ENCODE peak calls at places on chromosomes 12 and 14, in five cellular contexts. H is tibial nerve, Y is tibial artery, D is gastrocnemius medialis, O is H7. B is an unnamed sample. For H3K36me3, the result is how much of the 10 kb centered on the place peaks cover.

GRCh38 chr14:22521449-22522239 is 67.4 kb downstream of the DAD1 start:
- DNase-seq in O (no peak), H (no peak), Y (no peak), D (no peak), B (no peak)

GRCh38 chr14:29721586-29721985 is 206.1 kb downstream of the PRKD1 start:
- DNase-seq in H (no peak), D (no peak), O (no peak), Y (no peak), B (no peak)

GRCh38 chr14:68231832-68232642 is 412.5 kb downstream of the RAD51B start:
- DNase-seq in H (no peak), D (no peak), Y (no peak), O (no peak), B (no peak)

GRCh38 chr12:39412210-39412609 is 30.7 kb downstream of the KIF21A start:
- DNase-seq in Y (no peak), O (no peak), H (no peak), D (no peak), B (no peak)

GRCh38 chr14:75274899-75275569 is 3.6 kb upstream of the FOS start:
- DNase-seq in D (peak), O (no peak), H (peak), Y (peak), B (peak)

GRCh38 chr12:64059685-64060084 is 162.4 kb downstream of the KICS2 start:
- DNase-seq in H (no peak), D (no peak), Y (no peak), O (no peak), B (no peak)

GRCh38 chr12:60070541-60070940 is 474.7 kb downstream of the SLC16A7 start:
- DNase-seq in D (no peak), Y (no peak), H (no peak), O (no peak), B (no peak)

GRCh38 chr12:2548095-2548494 is 246.7 kb upstream of the FKBP4 start:
- DNase-seq in O (no peak), H (no peak), Y (no peak), D (no peak), B (no peak)

GRCh38 chr14:101965796-101966718 is 1.7 kb downstream of the DYNC1H1 start:
- DNase-seq in D (no peak), Y (no peak), H (no peak), O (peak), B (no peak)

GRCh38 chr12:121748571-121749265 is 36.2 kb downstream of the TMEM120B start:
- DNase-seq in O (peak), Y (no peak), H (no peak), D (no peak), B (no peak)

DNA sequence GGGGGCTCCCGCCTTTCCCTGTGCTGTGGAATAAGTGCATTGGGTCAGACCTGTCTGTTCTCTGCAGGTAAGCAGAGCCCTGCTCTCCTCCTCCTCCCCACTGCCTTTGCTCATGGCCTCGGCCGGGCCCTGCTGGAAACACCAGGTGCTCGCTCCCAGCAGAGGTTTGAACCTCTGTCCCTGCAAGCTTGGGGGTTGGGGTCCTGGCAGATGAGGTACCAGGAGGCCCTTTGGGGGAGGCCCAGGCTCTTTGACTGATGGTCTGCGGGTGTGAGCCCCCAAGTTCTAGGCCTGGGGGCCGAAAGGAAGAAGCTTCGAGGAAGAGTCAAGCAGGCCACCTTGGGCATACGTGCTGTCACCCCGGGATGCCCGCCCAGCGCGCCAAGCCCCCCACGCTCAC is 22.1 kb upstream of the CEP170B start:
- DNase-seq in H (no peak), O (peak), D (no peak), Y (no peak), B (no peak)
- H3K4me3 ChIP-seq in H (peak), O (peak), D (peak), Y (peak), B (peak)

GRCh38 chr14:64940336-64940910 is 2.1 kb downstream of the GPX2 start:
- DNase-seq in H (no peak), D (no peak), O (no peak), Y (no peak), B (no peak)
- H3K36me3 ChIP-seq in H (under half), D (under half), O (under half), Y (under half), B (under half)

GRCh38 chr12:104463371-104463770 is 6.6 kb downstream of the CHST11 start:
- DNase-seq in D (no peak), O (no peak), Y (no peak), H (no peak), B (no peak)
- H3K4me3 ChIP-seq in D (no peak), O (no peak), Y (no peak), H (no peak), B (no peak)

DNA sequence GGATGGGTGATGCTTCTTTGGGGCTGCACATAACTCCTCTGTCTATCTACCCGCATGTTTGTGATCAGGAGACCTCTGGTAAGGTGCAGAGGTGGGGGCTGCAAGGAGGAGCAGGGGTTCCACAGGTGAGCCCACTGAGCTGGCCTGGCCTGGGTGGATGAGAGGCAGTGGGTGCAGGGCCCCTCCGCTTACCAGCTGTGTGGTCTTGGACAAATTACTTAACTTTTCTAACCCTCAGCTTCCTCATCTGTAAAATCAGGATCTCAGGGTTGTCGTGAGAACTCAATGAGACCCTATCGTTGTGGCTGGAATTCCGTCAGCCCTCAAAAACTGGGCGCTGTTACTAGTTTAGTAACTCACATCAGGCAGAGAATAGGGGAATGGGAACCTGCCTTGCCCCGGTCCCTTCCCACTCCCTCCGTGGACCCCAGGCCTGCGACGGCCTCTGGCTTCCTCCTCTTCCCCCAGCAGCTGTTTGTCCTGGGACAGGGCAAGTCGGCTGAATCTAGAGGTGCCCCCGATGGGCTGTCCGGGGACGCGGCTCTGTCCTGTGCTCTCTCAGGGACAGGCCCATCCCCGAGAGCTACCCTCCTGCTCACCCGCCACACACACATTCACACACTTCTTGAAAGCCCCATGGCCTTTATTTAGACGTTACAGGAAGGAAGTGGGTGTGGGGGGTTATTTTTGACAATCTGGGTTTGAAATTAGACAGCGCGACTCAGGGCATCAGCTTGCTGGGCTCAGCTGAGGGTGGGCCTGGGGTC is 7.6 kb downstream of the PTPN6 start:
- DNase-seq in H (no peak), O (no peak), Y (no peak), D (no peak), B (peak)
- H3K36me3 ChIP-seq in H (under half), O (under half), Y (under half), D (under half), B (under half)

GRCh38 chr12:114671321-114671663 is 12.7 kb downstream of the TBX3 start:
- DNase-seq in H (no peak), O (no peak), D (no peak), Y (no peak), B (no peak)
- H3K4me3 ChIP-seq in H (no peak), O (no peak), D (peak), Y (no peak), B (peak)

GRCh38 chr12:26826437-26826836 is 6.6 kb downstream of the ITPR2 start:
- DNase-seq in D (no peak), H (no peak), O (no peak), Y (no peak), B (no peak)

GRCh38 chr12:26825459-26826016 is 7.5 kb downstream of the ITPR2 start:
- DNase-seq in Y (no peak), D (no peak), H (no peak), O (no peak), B (no peak)

GRCh38 chr12:26822051-26822450 is 10.9 kb downstream of the ITPR2 start:
- DNase-seq in D (no peak), Y (no peak), O (no peak), H (no peak), B (no peak)

GRCh38 chr12:26821212-26821701 is 11.7 kb downstream of the ITPR2 start:
- DNase-seq in O (no peak), H (no peak), Y (no peak), D (no peak), B (no peak)

GRCh38 chr12:26823391-26823790 is 9.6 kb downstream of the ITPR2 start:
- DNase-seq in O (no peak), Y (no peak), H (no peak), D (no peak), B (no peak)
- H3K36me3 ChIP-seq in O (under half), Y (under half), H (under half), D (under half), B (under half)

B was measured in lower lobe of right lung.